ENCODE peak calls at places on chromosomes 16 and 17, in six cellular contexts. One of them, this sample, is unnamed.

GRCh38 chr16:67860589-67861398 is 12.1 kb upstream of the EDC4 start:
- DNase-seq in T-helper 1 cell: no peak
- DNase-seq in NCI-H69: no peak
- DNase-seq in stimulated activated CD4-positive, alpha-beta T cell treated with anti-CD3 and anti-CD28 coated beads, Interleukin-1b, Interleukin-23, amount 100 ng/mL, for 4 hours: no peak
- DNase-seq in HTR-8/SVneo: no peak
- DNase-seq in sigmoid colon: no peak
- DNase-seq in this sample: no peak

GRCh38 chr17:75087558-75088453 is at the start of gene SLC16A5:
- DNase-seq in T-helper 1 cell: peak; percentile 25
- DNase-seq in NCI-H69: peak; percentile 88
- DNase-seq in stimulated activated CD4-positive, alpha-beta T cell treated with anti-CD3 and anti-CD28 coated beads, Interleukin-1b, Interleukin-23, amount 100 ng/mL, for 4 hours: peak; percentile 31
- DNase-seq in HTR-8/SVneo: peak; percentile 97
- DNase-seq in sigmoid colon: peak; percentile 92
- DNase-seq in this sample: peak; percentile 95

GRCh38 chr16:85123891-85124635 is 11.8 kb upstream of the CIBAR2 start:
- DNase-seq in T-helper 1 cell: no peak
- DNase-seq in NCI-H69: no peak
- DNase-seq in stimulated activated CD4-positive, alpha-beta T cell treated with anti-CD3 and anti-CD28 coated beads, Interleukin-1b, Interleukin-23, amount 100 ng/mL, for 4 hours: no peak
- DNase-seq in HTR-8/SVneo: no peak
- DNase-seq in sigmoid colon: peak; percentile 86
- DNase-seq in this sample: no peak

GRCh38 chr17:74354123-74354522 is 7.5 kb downstream of the BTBD17 start:
- DNase-seq in T-helper 1 cell: peak; percentile 30
- DNase-seq in NCI-H69: no peak
- DNase-seq in stimulated activated CD4-positive, alpha-beta T cell treated with anti-CD3 and anti-CD28 coated beads, Interleukin-1b, Interleukin-23, amount 100 ng/mL, for 4 hours: peak; percentile 24
- DNase-seq in HTR-8/SVneo: no peak
- DNase-seq in sigmoid colon: no peak
- DNase-seq in this sample: peak; percentile 88

GRCh38 chr16:49015189-49015540 is 266.5 kb downstream of the CBLN1 start:
- DNase-seq in T-helper 1 cell: no peak
- DNase-seq in NCI-H69: peak; percentile 4
- DNase-seq in stimulated activated CD4-positive, alpha-beta T cell treated with anti-CD3 and anti-CD28 coated beads, Interleukin-1b, Interleukin-23, amount 100 ng/mL, for 4 hours: no peak
- DNase-seq in HTR-8/SVneo: no peak
- DNase-seq in sigmoid colon: no peak
- DNase-seq in this sample: no peak

GRCh38 chr17:49705254-49705653 is 2.5 kb downstream of the SLC35B1 start:
- DNase-seq in T-helper 1 cell: no peak
- DNase-seq in NCI-H69: no peak
- DNase-seq in stimulated activated CD4-positive, alpha-beta T cell treated with anti-CD3 and anti-CD28 coated beads, Interleukin-1b, Interleukin-23, amount 100 ng/mL, for 4 hours: no peak
- DNase-seq in HTR-8/SVneo: no peak
- DNase-seq in sigmoid colon: no peak
- DNase-seq in this sample: no peak

GRCh38 chr17:50272246-50272645 is 2.0 kb upstream of the TMEM92 start:
- DNase-seq in T-helper 1 cell: no peak
- DNase-seq in NCI-H69: no peak
- DNase-seq in stimulated activated CD4-positive, alpha-beta T cell treated with anti-CD3 and anti-CD28 coated beads, Interleukin-1b, Interleukin-23, amount 100 ng/mL, for 4 hours: no peak
- DNase-seq in HTR-8/SVneo: no peak
- DNase-seq in sigmoid colon: no peak
- DNase-seq in this sample: peak; percentile 63

GRCh38 chr16:10130482-10130996 is 51.7 kb downstream of the GRIN2A start:
- DNase-seq in T-helper 1 cell: no peak
- DNase-seq in NCI-H69: no peak
- DNase-seq in stimulated activated CD4-positive, alpha-beta T cell treated with anti-CD3 and anti-CD28 coated beads, Interleukin-1b, Interleukin-23, amount 100 ng/mL, for 4 hours: no peak
- DNase-seq in HTR-8/SVneo: no peak
- DNase-seq in sigmoid colon: no peak
- DNase-seq in this sample: no peak

GRCh38 chr17:76197911-76198310 is 42.4 kb downstream of the RNF157 start:
- DNase-seq in T-helper 1 cell: no peak
- DNase-seq in NCI-H69: peak; percentile 58
- DNase-seq in stimulated activated CD4-positive, alpha-beta T cell treated with anti-CD3 and anti-CD28 coated beads, Interleukin-1b, Interleukin-23, amount 100 ng/mL, for 4 hours: no peak
- DNase-seq in HTR-8/SVneo: no peak
- DNase-seq in sigmoid colon: no peak
- DNase-seq in this sample: no peak

GRCh38 chr17:82879241-82879640 is 39.4 kb upstream of the ZNF750 start:
- DNase-seq in T-helper 1 cell: no peak
- DNase-seq in NCI-H69: no peak
- DNase-seq in stimulated activated CD4-positive, alpha-beta T cell treated with anti-CD3 and anti-CD28 coated beads, Interleukin-1b, Interleukin-23, amount 100 ng/mL, for 4 hours: no peak
- DNase-seq in HTR-8/SVneo: no peak
- DNase-seq in sigmoid colon: no peak
- DNase-seq in this sample: no peak

GRCh38 chr17:78491236-78492115 is 85.7 kb downstream of the DNAH17 start:
- DNase-seq in T-helper 1 cell: no peak
- DNase-seq in NCI-H69: no peak
- DNase-seq in stimulated activated CD4-positive, alpha-beta T cell treated with anti-CD3 and anti-CD28 coated beads, Interleukin-1b, Interleukin-23, amount 100 ng/mL, for 4 hours: no peak
- DNase-seq in HTR-8/SVneo: no peak
- DNase-seq in sigmoid colon: no peak
- DNase-seq in this sample: no peak

GRCh38 chr17:9221231-9222180 is 200.2 kb downstream of the NTN1 start:
- DNase-seq in T-helper 1 cell: no peak
- DNase-seq in NCI-H69: no peak
- DNase-seq in stimulated activated CD4-positive, alpha-beta T cell treated with anti-CD3 and anti-CD28 coated beads, Interleukin-1b, Interleukin-23, amount 100 ng/mL, for 4 hours: no peak
- DNase-seq in HTR-8/SVneo: no peak
- DNase-seq in sigmoid colon: no peak
- DNase-seq in this sample: peak; percentile 47

GRCh38 chr16:4339909-4340308 is 11.2 kb downstream of the PAM16 start:
- DNase-seq in T-helper 1 cell: no peak
- DNase-seq in NCI-H69: peak; percentile 83
- DNase-seq in stimulated activated CD4-positive, alpha-beta T cell treated with anti-CD3 and anti-CD28 coated beads, Interleukin-1b, Interleukin-23, amount 100 ng/mL, for 4 hours: no peak
- DNase-seq in HTR-8/SVneo: no peak
- DNase-seq in sigmoid colon: peak; percentile 83
- DNase-seq in this sample: peak; percentile 80

GRCh38 chr17:41792835-41793748 is 6.6 kb upstream of the JUP start:
- DNase-seq in T-helper 1 cell: no peak
- DNase-seq in NCI-H69: peak; percentile 45
- DNase-seq in stimulated activated CD4-positive, alpha-beta T cell treated with anti-CD3 and anti-CD28 coated beads, Interleukin-1b, Interleukin-23, amount 100 ng/mL, for 4 hours: no peak
- DNase-seq in HTR-8/SVneo: peak; percentile 79
- DNase-seq in sigmoid colon: no peak
- DNase-seq in this sample: no peak

GRCh38 chr17:30433514-30433913 is 43.7 kb upstream of the GOSR1 start:
- DNase-seq in T-helper 1 cell: no peak
- DNase-seq in NCI-H69: peak; percentile 16
- DNase-seq in stimulated activated CD4-positive, alpha-beta T cell treated with anti-CD3 and anti-CD28 coated beads, Interleukin-1b, Interleukin-23, amount 100 ng/mL, for 4 hours: no peak
- DNase-seq in HTR-8/SVneo: peak; percentile 35
- DNase-seq in sigmoid colon: no peak
- DNase-seq in this sample: no peak

GRCh38 chr16:69316595-69317034 is 5.5 kb downstream of the VPS4A start:
- DNase-seq in T-helper 1 cell: no peak
- DNase-seq in NCI-H69: no peak
- DNase-seq in stimulated activated CD4-positive, alpha-beta T cell treated with anti-CD3 and anti-CD28 coated beads, Interleukin-1b, Interleukin-23, amount 100 ng/mL, for 4 hours: no peak
- DNase-seq in HTR-8/SVneo: no peak
- DNase-seq in sigmoid colon: peak; percentile 56
- DNase-seq in this sample: no peak